ENCODE peak calls at places on chromosomes 3 and 15, in nine cellular contexts. M, B, Y, S, W, V, O, R and P are unnamed samples.
A peak's percentile ranks its signal among the peaks of the same experiment; 100 is the strongest.

GRCh38 chr3:83496459-83496858 is 1462.3 kb upstream of the CADM2 start:
- DNase-seq in V (no peak), R (no peak), Y (no peak), O (no peak), W (no peak), M (no peak), S (no peak), B (no peak), P (no peak)

GRCh38 chr15:61155741-61156700 is 73.1 kb downstream of the RORA start:
- DNase-seq in M (peak; percentile 63), V (peak; percentile 62), R (peak; percentile 2), S (no peak), O (no peak), W (peak; percentile 6), Y (no peak), B (no peak), P (peak; percentile 64)

GRCh38 chr15:32148833-32149555 is 118.7 kb downstream of the CHRNA7 start:
- DNase-seq in R (no peak), O (no peak), W (no peak), Y (no peak), V (no peak), B (no peak), M (no peak), S (no peak), P (no peak)

GRCh38 chr3:99927651-99928390 is 110.2 kb downstream of the CMSS1 start:
- DNase-seq in M (no peak), O (no peak), S (no peak), V (no peak), Y (no peak), R (no peak), B (no peak), W (no peak), P (no peak)

GRCh38 chr15:76866008-76866407 is 39.1 kb downstream of the SCAPER start:
- DNase-seq in O (no peak), V (peak; percentile 35), Y (no peak), W (peak; percentile 11), S (no peak), R (no peak), M (peak; percentile 69), B (no peak), P (no peak)

GRCh38 chr15:63553388-63553791 is 43.8 kb upstream of the FBXL22 start:
- DNase-seq in O (no peak), S (no peak), W (peak; percentile 96), R (peak; percentile 67), M (no peak), B (no peak), Y (no peak), V (peak; percentile 38), P (peak; percentile 41)

GRCh38 chr3:53236112-53236841 is 19.5 kb downstream of the TKT start:
- DNase-seq in W (peak; percentile 89), V (peak; percentile 49), R (peak; percentile 67), B (peak; percentile 75), Y (peak; percentile 64), M (peak; percentile 65), S (no peak), O (no peak), P (peak; percentile 58)

GRCh38 chr15:77599899-77600298 is 32.8 kb downstream of the LINGO1 start:
- DNase-seq in B (no peak), W (no peak), M (no peak), R (no peak), Y (no peak), O (no peak), V (peak; percentile 81), S (peak; percentile 63), P (no peak)

GRCh38 chr15:80986487-80986886 is 3.1 kb downstream of the MESD start:
- DNase-seq in M (no peak), V (no peak), R (no peak), W (no peak), O (no peak), Y (no peak), B (no peak), S (no peak), P (no peak)

GRCh38 chr15:65629548-65629947 is 7.8 kb downstream of the SLC24A1 start:
- DNase-seq in O (no peak), M (no peak), W (no peak), V (no peak), R (no peak), S (no peak), B (no peak), Y (no peak), P (no peak)

GRCh38 chr3:7264196-7264526 is 403.2 kb downstream of the GRM7 start:
- DNase-seq in B (no peak), R (no peak), M (no peak), W (no peak), Y (no peak), O (no peak), S (no peak), V (no peak), P (no peak)

GRCh38 chr3:11739712-11740111 is 96.0 kb upstream of the VGLL4 start:
- DNase-seq in Y (peak; percentile 41), V (no peak), M (no peak), B (no peak), O (no peak), R (no peak), S (no peak), W (no peak), P (no peak)

GRCh38 chr3:55013145-55013544 is 85.3 kb upstream of the LRTM1 start:
- DNase-seq in R (peak; percentile 15), O (no peak), V (no peak), W (peak; percentile 39), Y (no peak), M (no peak), B (no peak), S (no peak), P (no peak)

GRCh38 chr15:88792342-88793282 is 10.6 kb upstream of the ACAN start:
- DNase-seq in V (no peak), S (no peak), O (no peak), M (no peak), B (no peak), R (no peak), Y (no peak), W (no peak), P (no peak)

GRCh38 chr15:63391669-63392354 is 10.2 kb upstream of the CA12 start:
- DNase-seq in W (no peak), O (no peak), R (no peak), S (no peak), V (no peak), M (no peak), Y (no peak), B (no peak), P (no peak)

GRCh38 chr3:168081171-168081771 is 14.5 kb downstream of the GOLIM4 start:
- DNase-seq in R (no peak), V (no peak), O (no peak), Y (no peak), S (no peak), B (no peak), W (no peak), M (no peak), P (no peak)

GRCh38 chr3:78066287-78066686 is 1026.4 kb downstream of the ROBO2 start:
- DNase-seq in O (no peak), S (no peak), R (no peak), W (no peak), Y (no peak), B (no peak), V (no peak), M (no peak), P (no peak)
- TF ChIP-seq CTCF in O (no peak), S (peak; percentile 22), R (no peak), W (no peak), Y (no peak), B (peak; percentile 36), V (no peak), M (no peak), P (no peak)

DNA sequence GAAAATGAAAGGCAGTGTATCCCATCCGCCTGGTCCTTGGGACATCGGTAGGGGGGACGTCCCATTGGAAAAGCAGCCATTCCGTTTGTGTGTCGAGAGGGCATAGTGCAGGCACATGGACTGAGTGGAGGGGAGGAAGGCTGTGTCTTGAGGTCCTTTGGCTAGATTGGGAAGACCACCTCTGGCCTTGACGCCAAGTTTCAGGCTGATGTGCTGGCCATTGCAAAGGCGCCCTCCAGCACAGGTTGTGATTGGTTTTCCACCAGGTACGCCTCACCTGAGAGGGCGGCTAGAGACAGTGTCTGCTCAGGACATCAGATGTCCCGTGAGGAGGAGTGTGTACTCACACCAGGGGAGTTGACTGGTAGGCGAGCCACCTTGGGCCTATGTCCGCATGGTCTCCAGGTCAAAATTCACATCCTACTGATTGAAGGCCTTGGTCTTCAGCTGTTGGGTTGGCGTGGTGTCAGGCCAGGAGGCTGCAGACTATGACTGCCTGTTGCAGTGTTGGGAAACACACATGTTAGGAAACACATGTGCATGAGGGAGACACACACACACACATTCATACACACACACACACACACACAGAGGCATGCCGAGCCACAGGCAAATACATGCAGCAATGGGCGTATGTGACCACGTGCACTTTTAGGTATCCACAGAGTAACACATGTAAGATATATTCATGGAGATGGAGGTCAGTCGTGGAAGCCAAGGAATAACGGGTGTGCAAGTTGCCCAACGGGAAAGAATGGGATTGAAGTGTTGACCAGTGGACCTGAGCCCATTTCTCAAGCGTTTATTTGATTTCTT is 98.4 kb downstream of the SNRPN start:
- DNase-seq in Y (peak; percentile 4), V (no peak), W (no peak), B (no peak), O (no peak), M (no peak), S (no peak), R (no peak), P (peak; percentile 46)
- H3K9me3 ChIP-seq in Y (peaks cover 93% of the 10 kb centered on the region), V (peaks cover 43% of the 10 kb centered on the region), W (peaks cover 19% of the 10 kb centered on the region), B (no peaks in the 10 kb centered on the region), O (peaks cover 99% of the 10 kb centered on the region), M (peaks cover 89% of the 10 kb centered on the region), S (peaks cover 5% of the 10 kb centered on the region), R (peaks cover 9% of the 10 kb centered on the region), P (peaks cover 99% of the 10 kb centered on the region)

DNA sequence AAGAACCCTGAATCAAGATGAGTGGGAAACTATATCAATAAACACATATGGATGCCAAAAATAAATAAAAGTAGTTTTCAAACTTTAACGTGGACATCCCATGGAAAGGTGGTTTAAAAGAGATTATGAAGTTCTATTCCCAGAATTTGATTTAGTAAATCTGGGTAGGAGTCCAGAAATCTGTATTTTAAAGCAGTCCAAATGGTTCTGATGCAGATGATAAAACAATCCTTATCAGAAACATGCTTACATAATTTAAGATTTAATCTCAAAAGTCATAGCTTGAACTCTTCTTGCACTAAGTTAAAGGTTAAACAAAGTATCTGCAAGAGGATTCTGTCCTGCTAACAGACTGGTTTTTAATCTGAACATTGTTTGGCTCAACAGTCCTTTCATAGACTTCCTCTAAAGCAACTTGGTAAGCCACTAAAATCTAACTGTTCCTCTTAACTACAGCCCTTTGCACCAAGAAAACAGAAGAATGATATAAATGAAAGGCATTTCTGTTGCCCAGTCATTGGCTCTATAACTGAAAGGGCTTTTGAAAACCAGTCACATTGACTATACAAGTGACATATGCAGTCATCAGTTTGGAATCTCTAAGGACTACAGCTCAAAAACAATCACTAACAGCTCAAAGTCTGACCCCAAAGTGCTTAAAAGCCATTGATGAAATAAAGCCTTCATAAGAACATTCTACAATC is 23.4 kb upstream of the MAP4 start:
- DNase-seq in S (no peak), Y (no peak), M (no peak), W (peak; percentile 70), B (peak; percentile 84), O (no peak), R (no peak), V (no peak), P (no peak)
- H3K27ac ChIP-seq in S (no peak overlapping the region), Y (peak overlapping the region; percentile 21), M (peak overlapping the region; percentile 77), W (peak overlapping the region; percentile 75), B (peak overlapping the region; percentile 36), O (no peak overlapping the region), R (peak overlapping the region; percentile 47), V (peak overlapping the region; percentile 86), P (peak overlapping the region; percentile 59)

DNA sequence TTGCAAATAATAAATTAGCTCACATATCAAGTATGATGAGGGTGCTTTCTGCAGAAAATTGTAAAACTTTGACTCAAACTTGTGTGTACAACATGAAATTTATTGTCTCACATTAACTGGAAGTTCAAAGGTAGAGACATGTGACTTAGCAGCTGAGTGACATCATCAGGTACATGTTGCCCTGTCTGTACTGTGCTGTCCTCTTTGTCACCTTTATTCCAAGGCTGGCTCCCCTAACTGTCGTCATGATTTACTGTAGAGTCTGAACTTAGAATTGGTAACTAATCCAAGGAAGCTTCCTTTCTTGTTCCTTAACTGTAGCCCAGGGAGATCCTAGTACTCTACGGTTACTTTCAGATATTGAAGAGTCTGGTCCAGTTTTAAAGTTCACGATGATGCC is 12.3 kb upstream of the FSIP1 start:
- DNase-seq in R (no peak), M (no peak), Y (no peak), O (no peak), S (no peak), B (no peak), W (no peak), V (no peak), P (no peak)
- TF ChIP-seq CTCF in R (no peak), M (no peak), Y (no peak), O (no peak), S (no peak), B (no peak), W (no peak), V (no peak), P (no peak)